ENCODE peak calls at places on chromosome 3, in four cellular contexts. Q, J, X and C are unnamed samples.

GRCh38 chr3:123292321-123293310 is 90.9 kb downstream of the SEC22A start:
- DNase-seq in Q (no peak), J (no peak), X (no peak), C (no peak)

GRCh38 chr3:114697441-114697840 is 403.6 kb downstream of the TIGIT start:
- DNase-seq in Q (no peak), J (peak; percentile 33), X (no peak), C (no peak)

GRCh38 chr3:155416500-155417118 is 123.1 kb upstream of the STRIT1 start:
- DNase-seq in Q (no peak), J (peak; percentile 33), X (peak; percentile 81), C (no peak)

GRCh38 chr3:30340500-30340899 is 265.9 kb upstream of the TGFBR2 start:
- DNase-seq in Q (no peak), J (no peak), X (no peak), C (no peak)

GRCh38 chr3:69787436-69788168 is 48.3 kb downstream of the MITF start:
- DNase-seq in Q (no peak), J (peak; percentile 61), X (peak; percentile 83), C (no peak)

GRCh38 chr3:37864904-37865303 is 3.2 kb downstream of the CTDSPL start:
- DNase-seq in Q (no peak), J (no peak), X (no peak), C (no peak)

GRCh38 chr3:120452816-120453215 is 2.0 kb upstream of the FSTL1 start:
- DNase-seq in Q (no peak), J (no peak), X (no peak), C (no peak)

GRCh38 chr3:69204315-69204957 is 82.0 kb upstream of the LMOD3 start:
- DNase-seq in Q (no peak), J (no peak), X (no peak), C (no peak)

GRCh38 chr3:39267631-39268553 is 11.9 kb downstream of the CX3CR1 start:
- DNase-seq in Q (no peak), J (no peak), X (no peak), C (no peak)

GRCh38 chr3:80213076-80213475 is 445.3 kb upstream of the ROBO1 start:
- DNase-seq in Q (no peak), J (peak; percentile 13), X (no peak), C (no peak)

GRCh38 chr3:140972833-140973232 is 31.2 kb downstream of the SLC25A36 start:
- DNase-seq in Q (no peak), J (peak; percentile 35), X (peak; percentile 23), C (no peak)

GRCh38 chr3:130517541-130517940 is 564 bp downstream of the COL6A6 start:
- DNase-seq in Q (no peak), J (peak; percentile 1), X (no peak), C (no peak)

GRCh38 chr3:170321326-170322034 is 36.0 kb upstream of the SKIL start:
- DNase-seq in Q (no peak), J (no peak), X (no peak), C (no peak)